ENCODE peak calls at places on chromosomes 16 and 17, in five cellular contexts. One of them, this sample, is unnamed.

GRCh38 chr17:62876664-62877411 is 68.7 kb upstream of the MARCHF10 start:
- DNase-seq in NCI-H1105 treated with DMSO at 0.1 percent for 48 hours: peak; percentile 11
- DNase-seq in esophagus squamous epithelium: no peak
- DNase-seq in psoas muscle: no peak
- DNase-seq in K562: no peak
- DNase-seq in this sample: no peak

GRCh38 chr17:43468746-43469544 is 14.8 kb upstream of the DHX8 start:
- DNase-seq in NCI-H1105 treated with DMSO at 0.1 percent for 48 hours: no peak
- DNase-seq in esophagus squamous epithelium: no peak
- DNase-seq in psoas muscle: no peak
- DNase-seq in K562: no peak
- DNase-seq in this sample: no peak

GRCh38 chr17:57557793-57558681 is 187.1 kb downstream of the CCDC182 start:
- DNase-seq in NCI-H1105 treated with DMSO at 0.1 percent for 48 hours: no peak
- DNase-seq in esophagus squamous epithelium: no peak
- DNase-seq in psoas muscle: no peak
- DNase-seq in K562: no peak
- DNase-seq in this sample: peak; percentile 65

GRCh38 chr16:4894276-4895150 is 42.4 kb downstream of the PPL start:
- DNase-seq in NCI-H1105 treated with DMSO at 0.1 percent for 48 hours: no peak
- DNase-seq in esophagus squamous epithelium: no peak
- DNase-seq in psoas muscle: no peak
- DNase-seq in K562: peak; percentile 69
- DNase-seq in this sample: no peak

GRCh38 chr17:76493505-76494167 is 7.6 kb downstream of the RHBDF2 start:
- DNase-seq in NCI-H1105 treated with DMSO at 0.1 percent for 48 hours: no peak
- DNase-seq in esophagus squamous epithelium: no peak
- DNase-seq in psoas muscle: no peak
- DNase-seq in K562: no peak
- DNase-seq in this sample: no peak

GRCh38 chr17:74151551-74152315 is 51.7 kb upstream of the RPL38 start:
- DNase-seq in NCI-H1105 treated with DMSO at 0.1 percent for 48 hours: no peak
- DNase-seq in esophagus squamous epithelium: no peak
- DNase-seq in psoas muscle: no peak
- DNase-seq in K562: no peak
- DNase-seq in this sample: no peak

GRCh38 chr17:35074711-35075707 is 11.5 kb upstream of the RFFL start:
- DNase-seq in NCI-H1105 treated with DMSO at 0.1 percent for 48 hours: no peak
- DNase-seq in esophagus squamous epithelium: no peak
- DNase-seq in psoas muscle: no peak
- DNase-seq in K562: no peak
- DNase-seq in this sample: no peak

GRCh38 chr16:88498576-88499208 is 45.6 kb downstream of the ZFPM1 start:
- DNase-seq in NCI-H1105 treated with DMSO at 0.1 percent for 48 hours: no peak
- DNase-seq in esophagus squamous epithelium: no peak
- DNase-seq in psoas muscle: no peak
- DNase-seq in K562: peak; percentile 49
- DNase-seq in this sample: no peak

GRCh38 chr17:6343736-6344135 is 91.2 kb downstream of the AIPL1 start:
- DNase-seq in NCI-H1105 treated with DMSO at 0.1 percent for 48 hours: no peak
- DNase-seq in esophagus squamous epithelium: no peak
- DNase-seq in psoas muscle: no peak
- DNase-seq in K562: no peak
- DNase-seq in this sample: no peak

GRCh38 chr16:49465661-49466528 is 92.3 kb downstream of the C16orf78 start:
- DNase-seq in NCI-H1105 treated with DMSO at 0.1 percent for 48 hours: no peak
- DNase-seq in esophagus squamous epithelium: no peak
- DNase-seq in psoas muscle: peak; percentile 8
- DNase-seq in K562: no peak
- DNase-seq in this sample: no peak

GRCh38 chr17:75182569-75183436 is at the start of gene SUMO2:
- DNase-seq in NCI-H1105 treated with DMSO at 0.1 percent for 48 hours: peak; percentile 85
- DNase-seq in esophagus squamous epithelium: peak; percentile 80
- DNase-seq in psoas muscle: peak; percentile 98
- DNase-seq in K562: peak; percentile 99
- DNase-seq in this sample: no peak